ENCODE peak calls at places on chromosomes 16 and 17, in four cellular contexts. F is tibial nerve, M is pancreas, A is hepatocyte. Q is an unnamed sample.

GRCh38 chr16:85331685-85332084 is 219.4 kb upstream of the CIBAR2 start:
- DNase-seq in F (no peak), M (no peak), A (peak), Q (no peak)

GRCh38 chr16:1145383-1146100 is 7.4 kb upstream of the CACNA1H start:
- DNase-seq in A (no peak), M (no peak), F (no peak), Q (no peak)

GRCh38 chr16:26391833-26392232 is 674.9 kb upstream of the C16orf82 start:
- DNase-seq in F (no peak), M (no peak), A (no peak), Q (no peak)

GRCh38 chr16:48155926-48156789 is at the start of gene ABCC12:
- DNase-seq in A (no peak), M (no peak), F (no peak), Q (no peak)

GRCh38 chr16:12062343-12063003 is 85.9 kb downstream of the SNX29 start:
- DNase-seq in M (no peak), F (peak), A (no peak), Q (peak)

GRCh38 chr17:36941265-36942021 is 4.2 kb downstream of the LHX1 start:
- DNase-seq in M (no peak), A (no peak), F (no peak), Q (no peak)

GRCh38 chr16:84967828-84968227 is 43.5 kb downstream of the ZDHHC7 start:
- DNase-seq in A (peak), M (no peak), F (no peak), Q (no peak)

GRCh38 chr17:9818760-9819159 is 3.1 kb downstream of the GSG1L2 start:
- DNase-seq in A (no peak), M (no peak), F (no peak), Q (no peak)

GRCh38 chr16:56932588-56933265 is 785 bp downstream of the HERPUD1 start:
- DNase-seq in M (peak), F (peak), A (peak), Q (no peak)

GRCh38 chr17:72125742-72126141 is 4.9 kb downstream of the SOX9 start:
- DNase-seq in M (no peak), F (no peak), A (no peak), Q (no peak)

GRCh38 chr17:50506298-50506697 is 1.9 kb upstream of the MYCBPAP start:
- DNase-seq in F (no peak), A (no peak), M (no peak), Q (no peak)

GRCh38 chr17:44761932-44762810 is 3.4 kb downstream of the ADAM11 start:
- DNase-seq in A (no peak), M (no peak), F (no peak), Q (no peak)

GRCh38 chr17:48754500-48755261 is 26.1 kb upstream of the HOXB13 start:
- DNase-seq in F (no peak), A (no peak), M (no peak), Q (no peak)

GRCh38 chr17:718075-718474 is 3.4 kb upstream of the VPS53 start:
- DNase-seq in F (no peak), M (no peak), A (no peak), Q (no peak)

GRCh38 chr17:45222994-45223540 is 1.4 kb downstream of the FMNL1 start:
- DNase-seq in M (no peak), F (no peak), A (no peak), Q (no peak)

GRCh38 chr17:14672830-14673229 is 371.9 kb downstream of the HS3ST3B1 start:
- DNase-seq in M (peak), A (peak), F (no peak), Q (peak)

GRCh38 chr16:4536391-4537106 is 2.0 kb downstream of the CDIP1 start:
- DNase-seq in M (no peak), A (no peak), F (no peak), Q (no peak)
- TF ChIP-seq CTCF in M (no peak), A (no peak), F (no peak), Q (no peak)

DNA sequence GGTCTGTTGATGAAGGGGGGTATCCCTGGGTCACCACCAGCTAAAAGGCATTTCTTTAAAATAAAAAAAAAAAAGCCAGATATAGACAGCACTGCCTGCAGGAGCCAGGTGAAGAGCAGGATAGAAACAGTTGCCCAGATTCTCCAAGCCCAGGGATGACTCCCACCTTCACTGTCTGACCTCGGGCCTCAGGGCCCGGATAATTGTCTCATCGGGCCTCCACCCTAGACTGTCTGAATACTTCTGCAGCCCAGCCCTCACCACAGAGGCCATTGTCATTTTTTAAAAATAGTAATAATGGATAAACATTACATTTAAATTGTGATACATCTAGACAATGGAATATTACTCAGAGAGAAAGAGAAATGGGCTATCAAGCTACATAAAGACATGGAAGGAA is 92.8 kb upstream of the TNRC6C start:
- DNase-seq in F (no peak), A (no peak), M (no peak), Q (no peak)
- H3K4me3 ChIP-seq in F (no peak), A (no peak), M (no peak), Q (no peak)

GRCh38 chr17:42009170-42009569 is 8.1 kb downstream of the DNAJC7 start:
- DNase-seq in A (no peak), M (no peak), F (no peak), Q (no peak)
- TF ChIP-seq CTCF in A (no peak), M (no peak), F (peak), Q (no peak)

GRCh38 chr17:7548585-7549400 is at the start of gene TNFSF12:
- DNase-seq in A (peak), F (peak), M (peak), Q (no peak)
- H3K4me3 ChIP-seq in A (peak), F (peak), M (peak), Q (peak)

DNA sequence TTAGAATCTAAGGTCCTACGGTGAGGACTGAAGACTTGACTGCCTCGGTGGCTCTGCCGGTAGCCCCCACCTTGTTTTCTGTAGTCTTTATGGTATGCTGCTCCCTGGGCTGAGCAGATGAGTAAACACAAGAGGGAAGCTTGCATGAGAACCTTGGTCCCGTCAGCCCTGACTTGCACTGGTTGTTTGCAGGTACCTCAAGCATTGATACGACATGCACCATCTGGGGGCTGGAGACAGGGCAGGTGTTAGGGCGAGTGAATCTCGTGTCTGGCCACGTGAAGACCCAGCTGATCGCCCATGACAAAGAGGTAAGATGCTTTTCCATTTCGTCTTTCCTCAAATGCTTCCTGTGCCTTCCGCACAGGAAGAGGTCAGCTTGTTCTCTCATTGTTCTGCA is 21.1 kb upstream of the TACO1 start:
- DNase-seq in F (no peak), M (no peak), A (peak), Q (no peak)
- TF ChIP-seq CTCF in F (no peak), M (no peak), A (no peak), Q (no peak)

GRCh38 chr17:38579934-38580333 is 25.8 kb downstream of the SRCIN1 start:
- DNase-seq in F (no peak), A (peak), M (no peak), Q (no peak)

GRCh38 chr17:38577244-38577643 is 28.5 kb downstream of the SRCIN1 start:
- DNase-seq in M (no peak), F (no peak), A (no peak), Q (no peak)

GRCh38 chr17:38578641-38579480 is 26.9 kb downstream of the SRCIN1 start:
- DNase-seq in M (no peak), F (no peak), A (no peak), Q (no peak)

GRCh38 chr17:38577645-38578173 is 28.0 kb downstream of the SRCIN1 start:
- DNase-seq in F (no peak), A (no peak), M (no peak), Q (no peak)

GRCh38 chr17:38578229-38578628 is 27.5 kb downstream of the SRCIN1 start:
- DNase-seq in F (no peak), A (no peak), M (no peak), Q (no peak)
- H3K4me3 ChIP-seq in F (no peak), A (no peak), M (no peak), Q (no peak)

GRCh38 chr16:65548470-65548869 is 426.6 kb upstream of the CDH11 start:
- DNase-seq in A (no peak), F (no peak), M (no peak), Q (no peak)
- TF ChIP-seq CTCF in A (peak), F (no peak), M (no peak), Q (peak)

DNA sequence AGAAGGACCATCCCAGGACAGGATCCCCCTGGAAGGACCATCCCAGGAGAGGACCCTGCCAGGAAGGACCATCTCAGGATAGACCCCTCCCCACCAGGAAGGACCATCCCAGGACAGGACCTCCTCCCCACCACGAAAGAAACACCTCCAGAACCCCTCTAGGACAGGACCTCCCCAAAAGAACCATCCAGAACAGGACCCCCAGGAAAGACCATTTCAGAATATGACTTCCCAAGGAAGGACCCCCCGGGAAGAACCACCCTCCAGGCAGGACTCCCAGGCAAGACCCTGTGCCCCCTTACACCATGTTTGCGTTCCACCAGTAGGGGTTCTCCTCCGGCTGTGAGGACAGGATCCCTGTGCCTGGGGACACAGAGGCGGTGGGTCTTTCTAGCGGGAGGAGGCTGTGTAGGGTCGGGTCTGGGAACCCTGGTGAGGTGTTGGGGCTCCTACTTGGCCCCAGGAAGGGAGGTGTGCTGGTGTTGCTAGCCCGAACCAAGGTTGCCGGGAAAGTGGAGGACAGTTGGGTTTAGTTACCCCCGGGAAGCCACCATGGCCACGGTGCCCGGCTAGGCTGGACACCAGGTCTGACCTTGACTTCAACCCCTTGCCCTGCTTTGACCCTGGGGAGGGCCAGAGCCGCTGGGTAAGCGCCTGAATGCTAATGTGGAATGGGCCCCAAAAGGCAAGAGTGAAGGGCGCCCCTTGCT is 2.2 kb downstream of the NOTUM start:
- DNase-seq in F (no peak), M (no peak), A (no peak), Q (no peak)
- H3K4me3 ChIP-seq in F (no peak), M (no peak), A (no peak), Q (no peak)

GRCh38 chr16:30064746-30065111 is 831 bp upstream of the ALDOA start:
- DNase-seq in A (no peak), M (no peak), F (peak), Q (no peak)

GRCh38 chr16:30063278-30063892 is 2.2 kb upstream of the ALDOA start:
- DNase-seq in F (no peak), M (no peak), A (no peak), Q (no peak)

GRCh38 chr16:30065112-30065942 is at the start of gene ALDOA:
- DNase-seq in A (peak), F (peak), M (peak), Q (peak)

GRCh38 chr16:30065943-30066881 is 652 bp downstream of the ALDOA start:
- DNase-seq in M (peak), A (peak), F (no peak), Q (no peak)

GRCh38 chr16:30063893-30064745 is 1.4 kb upstream of the ALDOA start:
- DNase-seq in A (peak), F (peak), M (peak), Q (no peak)
- TF ChIP-seq CTCF in A (peak), F (peak), M (no peak), Q (no peak)